ENCODE peak calls at places on chromosome 6, in five cellular contexts. Z is IMR-90, H is AG04450, F is H1, L is left lung. P is an unnamed sample. For H3K27me3, the result is how much of the 10 kb centered on the place peaks cover.

GRCh38 chr6:44674226-44675155 is 287.0 kb downstream of the CDC5L start:
- DNase-seq in Z (no peak), H (no peak), F (no peak), L (no peak), P (no peak)

GRCh38 chr6:12750416-12750815 is 33.8 kb downstream of the PHACTR1 start:
- DNase-seq in Z (no peak), H (no peak), F (no peak), L (no peak), P (no peak)

GRCh38 chr6:27617046-27617687 is 144.3 kb upstream of the ZNF184 start:
- DNase-seq in Z (no peak), H (no peak), F (no peak), L (no peak), P (no peak)

GRCh38 chr6:83908813-83909212 is 49.3 kb downstream of the CYB5R4 start:
- DNase-seq in Z (peak), H (no peak), F (no peak), L (no peak), P (no peak)

GRCh38 chr6:6890400-6890858 is 217.3 kb upstream of the RREB1 start:
- DNase-seq in Z (no peak), H (no peak), F (no peak), L (peak), P (no peak)

GRCh38 chr6:44918893-44919292 is 409.2 kb upstream of the RUNX2 start:
- DNase-seq in Z (no peak), H (no peak), F (no peak), L (no peak), P (no peak)

GRCh38 chr6:53134601-53135235 is 13.9 kb downstream of the GCM1 start:
- DNase-seq in Z (no peak), H (no peak), F (no peak), L (no peak), P (no peak)

GRCh38 chr6:14540859-14541540 is 423.4 kb downstream of the CD83 start:
- DNase-seq in Z (peak), H (no peak), F (no peak), L (no peak), P (no peak)

GRCh38 chr6:27532820-27533538 is 60.1 kb upstream of the ZNF184 start:
- DNase-seq in Z (peak), H (no peak), F (no peak), L (no peak), P (no peak)

GRCh38 chr6:71468841-71469750 is 180.5 kb downstream of the OGFRL1 start:
- DNase-seq in Z (peak), H (peak), F (no peak), L (no peak), P (no peak)

GRCh38 chr6:41587223-41587879 is 41.2 kb downstream of the FOXP4 start:
- DNase-seq in Z (no peak), H (no peak), F (no peak), L (no peak), P (no peak)

GRCh38 chr6:52049252-52050050 is 38.0 kb downstream of the PKHD1 start:
- DNase-seq in Z (peak), H (no peak), F (no peak), L (no peak), P (no peak)

GRCh38 chr6:165920896-165921671 is 246.6 kb downstream of the TBXT start:
- DNase-seq in Z (peak), H (no peak), F (no peak), L (no peak), P (no peak)

GRCh38 chr6:133240511-133241087 is 558 bp upstream of the EYA4 start:
- DNase-seq in Z (peak), H (no peak), F (no peak), L (no peak), P (no peak)

GRCh38 chr6:80610821-80611220 is 504.4 kb downstream of the BCKDHB start:
- DNase-seq in Z (peak), H (no peak), F (no peak), L (no peak), P (no peak)

GRCh38 chr6:13418838-13419237 is 68.6 kb downstream of the GFOD1 start:
- DNase-seq in Z (no peak), H (no peak), F (no peak), L (no peak), P (no peak)

GRCh38 chr6:98560418-98560817 is 274.0 kb upstream of the POU3F2 start:
- DNase-seq in Z (no peak), H (no peak), F (no peak), L (no peak), P (no peak)

GRCh38 chr6:16762265-16762546 is 946 bp upstream of the ATXN1 start:
- DNase-seq in Z (no peak), H (no peak), F (no peak), L (no peak), P (no peak)

GRCh38 chr6:43743682-43744381 is 26.2 kb upstream of the VEGFA start:
- DNase-seq in Z (no peak), H (no peak), F (no peak), L (peak), P (no peak)

GRCh38 chr6:170295519-170296422 is 4.9 kb upstream of the DLL1 start:
- DNase-seq in Z (no peak), H (no peak), F (peak), L (no peak), P (no peak)

DNA sequence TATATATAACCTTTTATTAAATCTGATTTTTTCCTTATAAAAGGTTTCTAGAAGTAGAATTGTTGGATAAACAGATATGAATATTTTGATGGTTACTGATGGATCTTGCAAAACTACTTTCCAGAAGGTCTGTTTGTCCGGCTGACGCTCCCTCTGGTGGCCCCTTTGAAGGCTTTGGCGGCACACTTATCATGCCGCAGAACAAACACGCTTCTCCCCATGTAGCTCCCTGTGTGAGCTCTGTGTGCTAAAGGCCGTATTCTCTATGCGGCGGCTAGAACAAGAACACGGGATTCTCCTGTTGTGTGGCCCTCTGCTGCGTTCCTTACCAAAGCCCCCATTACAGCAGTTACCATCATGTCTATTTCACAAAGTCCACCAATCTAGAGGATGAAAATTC is 30.0 kb downstream of the PPP1R3G start:
- DNase-seq in Z (peak), H (no peak), F (no peak), L (no peak), P (no peak)
- TF ChIP-seq CTCF in Z (peak), H (peak), F (no peak), L (no peak), P (no peak)

DNA sequence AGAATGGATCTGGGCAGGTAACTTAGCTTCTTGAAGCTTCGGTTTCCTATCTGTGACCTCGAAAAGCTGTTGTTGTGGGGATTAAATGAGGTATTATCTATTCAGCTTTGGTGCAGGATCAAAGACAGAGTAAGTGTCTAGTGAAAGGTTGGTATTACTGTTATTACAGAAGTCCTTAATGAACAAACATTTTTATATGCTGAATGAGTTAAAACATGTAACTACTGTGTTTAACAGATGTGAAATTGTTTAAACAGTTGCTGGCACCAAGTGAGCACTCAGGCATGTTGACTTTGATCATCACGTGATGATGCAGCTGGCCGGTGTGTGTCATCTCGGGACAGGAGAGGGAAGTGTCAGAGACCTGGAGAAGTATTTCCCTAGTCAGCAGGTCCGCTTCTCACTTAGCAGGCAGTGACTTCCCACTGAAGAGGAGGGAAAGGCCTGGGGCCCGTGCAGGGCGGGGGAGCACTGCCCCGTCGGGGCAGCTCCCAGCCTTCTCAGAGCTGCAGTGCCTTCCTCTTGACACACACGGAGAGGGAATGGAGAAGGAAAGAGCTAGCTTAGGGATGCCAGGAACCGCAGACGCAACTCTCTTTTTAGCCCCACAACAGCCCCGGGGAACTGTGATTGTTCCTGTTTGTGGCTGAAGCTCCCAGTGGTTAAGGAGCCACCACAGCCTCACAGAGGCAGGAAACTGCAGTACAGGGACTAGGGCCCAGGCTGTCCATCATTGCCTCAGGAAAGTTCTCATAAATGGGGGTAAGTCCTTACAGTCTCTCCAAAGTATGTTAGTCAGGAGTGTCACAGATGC is 18.0 kb downstream of the TUBB2A start:
- DNase-seq in Z (peak), H (peak), F (no peak), L (peak), P (no peak)
- H3K27ac ChIP-seq in Z (peak), H (peak), F (no peak), L (peak), P (no peak)

GRCh38 chr6:160128125-160128683 is 6.6 kb downstream of the SLC22A1 start:
- DNase-seq in Z (no peak), H (no peak), F (no peak), L (no peak), P (no peak)

GRCh38 chr6:160128879-160129516 is 7.4 kb downstream of the SLC22A1 start:
- DNase-seq in Z (no peak), H (no peak), F (no peak), L (no peak), P (no peak)

GRCh38 chr6:160129886-160130615 is 8.4 kb downstream of the SLC22A1 start:
- DNase-seq in Z (no peak), H (no peak), F (no peak), L (no peak), P (no peak)

GRCh38 chr6:160124605-160125004 is 3.0 kb downstream of the SLC22A1 start:
- DNase-seq in Z (no peak), H (no peak), F (no peak), L (no peak), P (no peak)

DNA sequence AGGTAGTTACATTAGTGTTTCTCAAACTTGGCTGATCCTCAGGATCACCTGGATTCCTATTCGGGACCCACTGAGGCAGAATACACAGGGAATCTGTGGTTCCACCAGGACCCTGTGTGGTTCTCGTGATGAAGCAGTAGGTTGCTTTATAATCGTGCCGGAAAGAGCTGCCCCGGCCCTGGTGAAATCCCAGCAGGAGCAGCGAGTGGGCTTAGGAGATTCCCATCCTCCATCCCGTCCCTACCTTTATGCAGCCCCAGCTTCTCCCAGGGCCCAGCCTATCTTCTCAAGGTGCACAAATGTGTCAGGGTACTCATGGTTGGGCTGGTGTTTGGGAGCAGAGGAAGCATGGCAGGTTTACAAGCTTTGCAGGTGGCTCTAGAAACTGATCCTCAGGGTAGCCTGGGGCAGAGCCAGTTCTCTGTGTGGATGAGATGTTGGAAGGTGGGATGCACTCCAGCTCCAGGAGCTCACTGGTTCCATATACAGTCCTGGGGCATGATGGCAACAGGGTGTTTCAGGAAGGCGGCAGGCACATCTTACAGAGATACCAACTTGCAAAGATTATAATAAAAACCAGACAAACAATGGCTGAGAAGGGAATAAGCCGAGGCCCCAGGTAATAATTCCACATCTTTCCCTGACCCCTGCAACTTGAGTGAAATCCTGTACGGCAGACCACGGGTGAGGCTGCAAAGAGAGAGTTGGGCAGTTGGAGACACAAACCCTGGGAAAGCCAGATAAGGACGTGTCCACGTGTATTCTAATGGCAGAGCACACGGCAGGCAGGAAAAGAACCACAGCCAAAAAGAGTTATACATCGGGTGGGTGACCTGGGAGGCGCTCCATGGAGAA is 5.9 kb downstream of the SLC22A1 start:
- DNase-seq in Z (no peak), H (no peak), F (no peak), L (no peak), P (no peak)
- H3K27me3 ChIP-seq in Z (under half), H (under half), F (under half), L (under half), P (under half)

GRCh38 chr6:110518281-110518623 is 41.8 kb upstream of the SLC22A16 start:
- DNase-seq in Z (peak), H (no peak), F (no peak), L (no peak), P (no peak)
- TF ChIP-seq CTCF in Z (peak), H (peak), F (peak), L (no peak), P (no peak)

DNA sequence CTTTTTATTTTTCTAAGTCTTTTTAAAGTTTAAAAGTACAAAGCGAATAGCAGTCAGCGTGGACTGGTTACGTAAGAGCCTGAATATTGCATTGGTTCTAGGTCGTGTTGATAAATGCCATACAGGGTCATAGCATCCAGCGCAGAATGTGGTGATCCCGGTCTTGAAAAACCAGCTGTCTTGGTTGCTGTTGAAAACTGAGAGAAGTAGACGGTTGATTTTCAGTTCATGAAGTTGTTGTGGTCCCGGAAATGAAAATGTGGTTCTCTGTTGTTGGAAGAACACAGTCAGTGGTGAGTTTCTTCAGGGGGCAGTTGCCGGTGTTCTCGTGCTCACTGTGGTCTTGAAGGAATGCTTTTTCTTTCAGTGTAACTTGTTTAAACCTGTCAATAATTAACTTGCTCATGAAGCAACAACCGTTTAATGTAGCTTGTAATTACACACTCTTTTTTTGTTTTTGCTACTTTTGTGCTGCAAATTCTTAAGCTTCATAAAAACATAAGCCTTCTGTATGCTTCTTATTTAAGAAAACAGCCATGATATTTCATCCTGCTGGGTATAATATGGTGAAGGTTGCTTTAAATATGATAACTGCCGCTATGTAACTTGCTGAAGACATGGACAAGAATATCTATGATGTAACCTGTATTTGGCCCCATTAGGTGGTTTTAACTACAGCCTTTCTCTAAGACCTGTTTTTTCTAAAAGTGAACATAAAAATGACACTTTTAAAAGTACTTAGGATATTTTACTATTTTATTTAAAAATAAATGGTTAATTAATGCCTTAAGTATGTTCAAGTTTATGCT is 64.8 kb upstream of the KIF25 start:
- DNase-seq in Z (no peak), H (no peak), F (no peak), L (no peak), P (no peak)
- H3K27ac ChIP-seq in Z (no peak), H (no peak), F (no peak), L (peak), P (no peak)

DNA sequence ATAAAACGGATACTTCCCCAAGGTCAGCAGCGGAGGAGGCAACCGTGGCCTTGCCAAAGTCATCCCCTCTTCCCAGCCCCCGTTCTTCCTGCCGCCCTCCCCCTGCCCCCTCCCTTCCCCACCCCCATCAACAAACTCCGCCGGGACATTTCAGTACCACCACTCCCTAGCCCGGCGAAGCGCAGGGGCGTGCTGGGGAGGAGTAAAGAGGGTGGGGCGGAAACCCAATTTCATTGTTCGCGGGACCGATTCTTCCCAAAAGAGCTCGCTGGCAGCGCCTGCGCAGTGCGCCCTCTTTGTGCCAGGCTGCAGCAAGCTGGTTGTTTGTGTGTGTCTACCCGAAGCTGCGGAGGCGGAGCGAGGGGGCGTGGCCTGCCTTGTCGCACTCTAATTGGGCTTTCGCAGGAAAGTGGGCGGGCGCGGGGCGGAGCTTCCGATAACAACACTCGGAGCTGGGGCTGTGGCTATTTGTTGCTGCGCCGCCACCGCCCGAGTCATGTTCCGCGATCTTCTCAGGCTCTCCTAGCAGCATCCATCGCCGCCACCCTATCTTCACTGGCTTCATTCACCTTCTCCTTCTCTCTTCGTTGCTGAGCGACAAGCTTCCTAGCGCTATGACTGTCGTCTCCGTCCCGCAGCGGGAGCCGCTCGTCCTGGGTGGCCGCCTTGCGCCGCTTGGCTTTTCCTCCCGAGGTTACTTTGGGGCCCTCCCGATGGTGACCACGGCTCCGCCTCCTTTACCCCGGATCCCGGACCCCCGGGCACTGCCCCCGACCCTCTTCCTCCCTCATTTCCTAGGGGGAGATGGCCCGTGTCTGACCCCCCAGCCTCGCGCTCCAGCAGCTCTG is at the start of gene PNRC1:
- DNase-seq in Z (peak), H (peak), F (peak), L (peak), P (peak)
- H3K27me3 ChIP-seq in Z (under half), H (under half), F (under half), L (under half), P (under half)

DNA sequence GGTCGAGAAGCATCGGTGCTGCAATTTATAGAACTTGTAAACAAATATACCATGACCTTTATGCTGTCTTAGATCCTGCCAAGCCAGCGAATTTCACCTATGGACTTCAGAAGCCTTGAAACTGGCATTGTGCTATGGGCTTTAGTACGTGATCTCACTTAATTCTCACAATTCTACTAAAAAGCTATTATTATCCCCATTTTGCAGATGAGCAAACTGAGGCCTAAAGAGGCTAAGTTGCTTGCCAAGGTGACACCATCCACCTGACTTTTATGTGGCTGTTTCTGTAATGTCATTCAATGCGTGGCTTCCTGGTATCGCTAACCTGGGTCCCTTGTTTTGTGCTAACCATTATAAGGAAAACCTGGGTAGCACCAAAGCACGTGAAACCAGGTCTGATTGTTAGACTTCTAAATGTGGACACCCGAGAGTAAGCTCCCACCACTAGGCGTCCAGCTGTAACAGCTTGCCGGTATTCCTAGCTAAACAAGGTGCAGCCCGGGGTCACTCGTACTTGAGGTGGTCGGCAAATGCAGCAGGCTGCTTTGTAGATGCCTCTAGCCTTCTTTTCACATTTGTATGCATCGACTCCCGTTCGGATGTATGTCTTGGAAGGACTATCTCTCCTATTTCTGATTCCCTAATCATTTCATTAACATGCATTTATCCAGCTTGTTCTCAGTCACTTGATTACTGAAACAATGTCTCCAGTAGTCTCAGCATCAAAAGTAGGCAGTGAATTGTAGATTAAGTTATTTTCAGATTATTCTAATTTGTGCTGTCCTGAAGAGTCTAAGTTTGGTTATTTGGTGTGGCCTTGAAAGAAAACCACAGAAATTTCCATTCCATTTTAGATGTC is 1.1 kb downstream of the SYNJ2 start:
- DNase-seq in Z (peak), H (no peak), F (no peak), L (no peak), P (no peak)
- TF ChIP-seq CTCF in Z (peak), H (peak), F (no peak), L (no peak), P (no peak)

P was measured in CD4-positive, alpha-beta T cell.